ENCODE peak calls at places on chromosome 1, in six cellular contexts. D is WTC11, G is MCF 10A, Y is HCT116, O is tibial artery, Z is astrocyte of the spinal cord. P is an unnamed sample.

GRCh38 chr1:72060466-72060865 is 221.9 kb downstream of the NEGR1 start:
- DNase-seq in Y (no peak), G (no peak), O (no peak), Z (no peak), D (no peak), P (no peak)

GRCh38 chr1:24745711-24746582 is 700 bp downstream of the CLIC4 start:
- DNase-seq in D (no peak), Y (no peak), O (peak), Z (peak), G (peak), P (no peak)

GRCh38 chr1:10490271-10490970 is 15.7 kb downstream of the PEX14 start:
- DNase-seq in Y (no peak), G (no peak), O (no peak), D (no peak), Z (no peak), P (no peak)

GRCh38 chr1:109723351-109723750 is 11.3 kb downstream of the GSTM5 start:
- DNase-seq in G (no peak), O (no peak), Y (no peak), D (no peak), Z (no peak), P (no peak)

GRCh38 chr1:24118410-24119242 is 6.7 kb upstream of the MYOM3 start:
- DNase-seq in G (no peak), Y (no peak), Z (no peak), O (no peak), D (no peak), P (no peak)

GRCh38 chr1:96927125-96927524 is 205.5 kb downstream of the PTBP2 start:
- DNase-seq in Y (no peak), O (no peak), G (peak), D (no peak), Z (peak), P (no peak)

GRCh38 chr1:105483436-105483835 is 1573.0 kb upstream of the PRMT6 start:
- DNase-seq in O (no peak), D (no peak), Z (no peak), G (no peak), Y (no peak), P (no peak)

GRCh38 chr1:154611150-154611865 is 3.3 kb upstream of the ADAR start:
- DNase-seq in D (no peak), Z (no peak), Y (no peak), G (no peak), O (no peak), P (peak)

GRCh38 chr1:7589774-7590425 is 181.2 kb upstream of the VAMP3 start:
- DNase-seq in O (peak), G (no peak), Z (no peak), D (no peak), Y (no peak), P (peak)

GRCh38 chr1:225581193-225581592 is 71.7 kb downstream of the ENAH start:
- DNase-seq in D (no peak), G (no peak), Y (no peak), Z (no peak), O (no peak), P (no peak)

GRCh38 chr1:223707270-223708000 is 4.9 kb upstream of the CAPN2 start:
- DNase-seq in O (peak), Y (peak), D (no peak), Z (peak), G (peak), P (no peak)

GRCh38 chr1:216325946-216326345 is 97.3 kb downstream of the USH2A start:
- DNase-seq in Z (peak), O (no peak), D (no peak), G (peak), Y (no peak), P (no peak)

GRCh38 chr1:178898401-178898800 is 27.5 kb upstream of the ANGPTL1 start:
- DNase-seq in Z (no peak), D (no peak), G (no peak), Y (no peak), O (no peak), P (no peak)

GRCh38 chr1:4657920-4658585 is 3.6 kb downstream of the AJAP1 start:
- DNase-seq in Y (no peak), D (no peak), Z (no peak), G (no peak), O (no peak), P (peak)

GRCh38 chr1:147821883-147822282 is 61.5 kb upstream of the GJA5 start:
- DNase-seq in G (peak), O (no peak), Z (no peak), D (no peak), Y (no peak), P (no peak)

GRCh38 chr1:200048244-200048643 is 20.7 kb downstream of the NR5A2 start:
- DNase-seq in G (no peak), O (no peak), Z (no peak), Y (no peak), D (peak), P (no peak)

GRCh38 chr1:17955302-17956285 is 152.0 kb upstream of the IGSF21 start:
- DNase-seq in O (no peak), D (no peak), G (peak), Y (no peak), Z (no peak), P (no peak)

GRCh38 chr1:38833146-38833545 is 26.4 kb downstream of the RRAGC start:
- DNase-seq in G (no peak), Z (no peak), D (no peak), Y (no peak), O (no peak), P (no peak)

GRCh38 chr1:230215049-230215448 is 148.0 kb downstream of the GALNT2 start:
- DNase-seq in D (peak), G (peak), Y (no peak), O (peak), Z (peak), P (no peak)

GRCh38 chr1:55541296-55541695 is 326.1 kb upstream of the USP24 start:
- DNase-seq in Y (no peak), O (no peak), D (no peak), Z (no peak), G (no peak), P (no peak)

GRCh38 chr1:201385299-201385891 is 7.9 kb upstream of the TNNT2 start:
- DNase-seq in O (no peak), Z (peak), G (peak), D (peak), Y (no peak), P (peak)

DNA sequence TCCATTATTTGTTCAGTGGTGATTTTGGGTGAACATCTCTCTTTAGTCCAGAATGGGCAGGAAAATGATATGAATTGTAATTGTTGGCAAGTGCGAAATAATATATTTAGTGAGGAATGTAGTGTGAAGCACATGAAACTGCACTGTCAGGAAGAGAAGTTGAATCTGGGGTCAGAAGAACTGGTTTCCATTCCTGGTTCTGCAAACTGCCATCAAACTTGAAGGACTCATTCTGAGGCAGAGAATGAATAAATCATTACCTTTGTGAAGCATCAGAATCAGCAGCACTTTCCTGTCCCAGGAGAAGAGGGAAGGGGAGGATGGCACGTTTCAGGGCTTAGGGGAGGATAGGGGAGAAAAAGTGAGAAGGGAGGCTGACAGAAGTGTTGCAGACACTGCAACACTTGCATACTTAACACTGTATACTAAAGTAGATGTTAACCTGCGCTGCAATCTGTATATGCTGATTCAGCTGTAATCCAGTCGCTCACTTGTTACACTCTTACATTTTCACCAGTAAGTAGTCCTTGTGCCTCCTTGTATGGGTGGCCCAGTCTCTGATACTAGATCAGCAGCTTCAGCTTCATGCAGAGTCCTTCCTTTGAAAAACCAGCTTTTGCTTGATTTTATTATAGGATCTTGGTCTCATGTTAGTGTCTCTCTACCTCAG is 10.5 kb upstream of the RPTN start:
- DNase-seq in Y (no peak), O (no peak), G (no peak), Z (no peak), D (no peak), P (no peak)
- TF ChIP-seq CTCF in Y (no peak), O (no peak), G (no peak), Z (no peak), D (no peak), P (no peak)

DNA sequence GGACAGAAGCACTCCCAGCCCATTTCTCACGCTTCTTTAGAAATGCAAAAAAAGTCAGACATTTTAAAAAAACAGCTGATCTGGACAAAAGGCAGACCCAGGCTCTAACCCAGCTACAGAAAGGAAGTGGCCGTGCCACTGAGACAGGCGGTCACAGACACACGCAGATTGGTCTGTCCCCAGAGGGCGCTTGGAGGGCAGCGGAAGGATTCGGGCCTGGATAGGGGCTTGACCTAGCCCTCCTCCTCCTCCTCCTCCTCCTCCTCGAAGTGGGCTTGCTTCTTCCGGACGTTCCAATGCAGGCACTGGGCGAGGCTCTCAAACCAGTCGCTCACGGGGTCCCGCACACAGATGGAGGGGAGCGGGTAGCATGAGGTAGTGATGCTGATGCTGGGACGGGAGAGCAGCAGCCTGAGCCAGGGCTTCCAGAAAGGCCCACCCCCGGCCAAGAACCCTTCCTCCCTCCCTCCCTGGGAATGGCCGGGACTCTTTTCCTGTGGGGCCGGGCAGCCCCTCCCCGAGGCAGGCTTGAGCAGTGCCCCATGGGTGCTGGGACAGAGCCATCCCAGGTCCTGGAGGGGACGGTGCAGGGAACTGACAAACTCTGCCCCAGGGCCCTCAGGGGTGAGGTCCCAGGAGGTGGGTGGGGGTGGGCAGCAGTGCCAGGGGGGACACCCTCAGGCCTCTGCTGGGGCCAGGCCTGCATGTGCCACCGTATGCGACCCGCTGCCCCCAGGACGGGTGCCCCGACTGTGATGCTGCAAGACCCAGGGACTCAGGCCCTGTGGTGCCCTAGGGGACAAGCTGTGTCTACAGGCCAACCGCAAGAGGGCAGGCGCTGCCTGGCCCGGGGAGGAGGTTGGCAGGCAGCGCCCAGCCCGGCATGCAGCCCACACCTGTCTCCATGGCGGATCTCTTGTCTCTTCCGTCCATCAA is 25.3 kb downstream of the NADK start:
- DNase-seq in Y (no peak), O (no peak), Z (no peak), G (no peak), D (no peak), P (no peak)
- TF ChIP-seq CTCF in Y (no peak), O (no peak), Z (no peak), G (no peak), D (no peak), P (no peak)

GRCh38 chr1:2642560-2643413 is 10.0 kb upstream of the MMEL1 start:
- DNase-seq in Z (peak), D (peak), G (peak), Y (peak), O (peak), P (peak)
- TF ChIP-seq CTCF in Z (peak), D (no peak), G (no peak), Y (no peak), O (no peak), P (no peak)

GRCh38 chr1:44157903-44158302 is 16.5 kb upstream of the KLF18 start:
- DNase-seq in D (no peak), Y (no peak), O (no peak), G (no peak), Z (no peak), P (no peak)

GRCh38 chr1:44154049-44154448 is 12.6 kb upstream of the KLF18 start:
- DNase-seq in G (peak), O (no peak), Y (peak), D (peak), Z (no peak), P (no peak)

GRCh38 chr1:44151808-44152207 is 10.4 kb upstream of the KLF18 start:
- DNase-seq in O (no peak), D (no peak), G (no peak), Z (no peak), Y (no peak), P (no peak)

GRCh38 chr1:44151332-44151731 is 9.9 kb upstream of the KLF18 start:
- DNase-seq in Z (no peak), Y (no peak), G (no peak), O (no peak), D (no peak), P (no peak)

DNA sequence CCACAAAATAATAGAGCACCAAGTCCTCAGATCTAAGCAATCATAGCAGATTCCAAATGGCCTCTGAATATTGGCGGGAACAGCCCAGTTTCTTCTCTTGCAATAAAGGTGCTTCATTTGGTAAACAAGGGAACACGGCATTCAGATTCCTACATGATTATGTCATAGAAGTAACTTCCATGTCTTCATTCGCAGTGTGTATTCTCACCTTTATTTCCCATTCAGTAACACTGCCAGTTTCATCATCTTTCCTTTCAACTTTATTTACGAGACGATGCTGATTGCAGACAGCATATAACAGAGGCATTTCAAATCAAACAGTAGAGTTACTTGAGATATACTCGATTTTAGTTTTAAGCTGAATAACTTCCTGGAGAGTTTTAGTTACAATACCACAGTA is 13.2 kb upstream of the KLF18 start:
- DNase-seq in G (peak), O (no peak), Z (no peak), Y (peak), D (no peak), P (no peak)
- TF ChIP-seq CTCF in G (no peak), O (no peak), Z (no peak), Y (no peak), D (no peak), P (no peak)

DNA sequence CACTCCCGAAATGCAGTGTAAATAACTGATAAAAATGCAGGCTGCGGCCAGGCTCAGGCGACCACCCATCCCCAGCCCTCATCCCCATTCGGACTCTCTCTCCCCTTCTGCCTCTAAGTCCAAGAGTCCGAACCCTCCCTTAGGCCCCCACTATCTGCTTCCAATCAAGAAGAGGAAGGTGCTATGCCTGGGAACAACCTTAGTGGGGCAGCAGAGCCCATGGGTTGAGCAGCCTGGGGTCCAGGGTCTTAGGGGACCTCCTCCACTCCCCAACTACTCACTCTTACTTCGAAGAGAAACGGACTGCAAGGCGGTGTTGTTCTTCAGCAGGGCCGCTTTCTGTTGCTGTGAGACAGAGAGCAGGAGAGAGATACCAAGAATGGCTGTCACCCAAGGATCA is 12.2 kb downstream of the ARHGEF2 start:
- DNase-seq in O (no peak), G (no peak), D (peak), Z (no peak), Y (no peak), P (no peak)
- TF ChIP-seq CTCF in O (no peak), G (no peak), D (no peak), Z (peak), Y (peak), P (no peak)

GRCh38 chr1:115507256-115507589 is 134.5 kb upstream of the VANGL1 start:
- DNase-seq in Y (peak), D (peak), G (peak), O (no peak), Z (peak), P (peak)
- TF ChIP-seq CTCF in Y (peak), D (no peak), G (peak), O (no peak), Z (peak), P (peak)

GRCh38 chr1:177593105-177593504 is 376.8 kb downstream of the SEC16B start:
- DNase-seq in O (no peak), G (no peak), Z (no peak), D (no peak), Y (no peak), P (no peak)

GRCh38 chr1:177586429-177586828 is 383.4 kb downstream of the SEC16B start:
- DNase-seq in Z (peak), O (no peak), Y (no peak), G (peak), D (no peak), P (no peak)

GRCh38 chr1:177589166-177589565 is 380.7 kb downstream of the SEC16B start:
- DNase-seq in D (no peak), O (no peak), G (no peak), Y (no peak), Z (no peak), P (no peak)

GRCh38 chr1:177592624-177593023 is 377.2 kb downstream of the SEC16B start:
- DNase-seq in Y (no peak), G (no peak), O (no peak), Z (no peak), D (no peak), P (no peak)

GRCh38 chr1:177591155-177591554 is 378.7 kb downstream of the SEC16B start:
- DNase-seq in O (no peak), Z (no peak), Y (no peak), G (no peak), D (no peak), P (no peak)
- TF ChIP-seq CTCF in O (no peak), Z (no peak), Y (no peak), G (no peak), D (no peak), P (no peak)

P was measured in nephron progenitor cell.